ENCODE peak calls at places on chromosomes 12 and 14, in six cellular contexts. One of them, this sample, is unnamed.

GRCh38 chr14:71403673-71404072 is 496.4 kb downstream of the PCNX1 start:
- DNase-seq in GM19239: no peak
- DNase-seq in psoas muscle: no peak
- DNase-seq in stimulated activated CD4-positive, alpha-beta T cell treated with anti-CD3 and anti-CD28 coated beads, Interleukin-4, amount 100 ng/mL, for 48 hours: no peak
- DNase-seq in Peyer's patch: no peak
- DNase-seq in astrocyte: no peak
- DNase-seq in this sample: no peak

GRCh38 chr14:89957791-89958190 is 2.1 kb downstream of the TDP1 start:
- DNase-seq in GM19239: no peak
- DNase-seq in psoas muscle: no peak
- DNase-seq in stimulated activated CD4-positive, alpha-beta T cell treated with anti-CD3 and anti-CD28 coated beads, Interleukin-4, amount 100 ng/mL, for 48 hours: no peak
- DNase-seq in Peyer's patch: no peak
- DNase-seq in astrocyte: peak
- DNase-seq in this sample: no peak

GRCh38 chr12:96368233-96368632 is 32.0 kb downstream of the CDK17 start:
- DNase-seq in GM19239: no peak
- DNase-seq in psoas muscle: no peak
- DNase-seq in stimulated activated CD4-positive, alpha-beta T cell treated with anti-CD3 and anti-CD28 coated beads, Interleukin-4, amount 100 ng/mL, for 48 hours: no peak
- DNase-seq in Peyer's patch: no peak
- DNase-seq in astrocyte: no peak
- DNase-seq in this sample: no peak

GRCh38 chr12:29026419-29026818 is 122.7 kb upstream of the FAR2 start:
- DNase-seq in GM19239: no peak
- DNase-seq in psoas muscle: no peak
- DNase-seq in stimulated activated CD4-positive, alpha-beta T cell treated with anti-CD3 and anti-CD28 coated beads, Interleukin-4, amount 100 ng/mL, for 48 hours: no peak
- DNase-seq in Peyer's patch: no peak
- DNase-seq in astrocyte: peak
- DNase-seq in this sample: no peak

GRCh38 chr14:102949801-102950451 is 27.5 kb downstream of the AMN start:
- DNase-seq in GM19239: no peak
- DNase-seq in psoas muscle: no peak
- DNase-seq in stimulated activated CD4-positive, alpha-beta T cell treated with anti-CD3 and anti-CD28 coated beads, Interleukin-4, amount 100 ng/mL, for 48 hours: no peak
- DNase-seq in Peyer's patch: no peak
- DNase-seq in astrocyte: no peak
- DNase-seq in this sample: peak

GRCh38 chr12:52924764-52925716 is 20.2 kb upstream of the KRT8 start:
- DNase-seq in GM19239: no peak
- DNase-seq in psoas muscle: no peak
- DNase-seq in stimulated activated CD4-positive, alpha-beta T cell treated with anti-CD3 and anti-CD28 coated beads, Interleukin-4, amount 100 ng/mL, for 48 hours: no peak
- DNase-seq in Peyer's patch: peak
- DNase-seq in astrocyte: peak
- DNase-seq in this sample: no peak

GRCh38 chr12:100450726-100451125 is 22.9 kb upstream of the NR1H4 start:
- DNase-seq in GM19239: no peak
- DNase-seq in psoas muscle: no peak
- DNase-seq in stimulated activated CD4-positive, alpha-beta T cell treated with anti-CD3 and anti-CD28 coated beads, Interleukin-4, amount 100 ng/mL, for 48 hours: no peak
- DNase-seq in Peyer's patch: no peak
- DNase-seq in astrocyte: no peak
- DNase-seq in this sample: no peak

GRCh38 chr14:104081493-104081835 is 4.0 kb upstream of the ASPG start:
- DNase-seq in GM19239: no peak
- DNase-seq in psoas muscle: no peak
- DNase-seq in stimulated activated CD4-positive, alpha-beta T cell treated with anti-CD3 and anti-CD28 coated beads, Interleukin-4, amount 100 ng/mL, for 48 hours: no peak
- DNase-seq in Peyer's patch: no peak
- DNase-seq in astrocyte: no peak
- DNase-seq in this sample: no peak

GRCh38 chr12:47949441-47950341 is 13.7 kb upstream of the TMEM106C start:
- DNase-seq in GM19239: peak
- DNase-seq in psoas muscle: peak
- DNase-seq in stimulated activated CD4-positive, alpha-beta T cell treated with anti-CD3 and anti-CD28 coated beads, Interleukin-4, amount 100 ng/mL, for 48 hours: peak
- DNase-seq in Peyer's patch: peak
- DNase-seq in astrocyte: peak
- DNase-seq in this sample: peak